ENCODE peak calls at places on chromosomes 5 and 9, in four cellular contexts. V is fibroblast of lung, T is colonic mucosa, B is ovary. D is an unnamed sample.

GRCh38 chr5:122492675-122493074 is 180.6 kb downstream of the SNCAIP start:
- DNase-seq in V (peak), T (no peak), B (no peak), D (no peak)

GRCh38 chr5:136087961-136088871 is 44.4 kb upstream of the SMAD5 start:
- DNase-seq in T (peak), B (peak), V (peak), D (no peak)

GRCh38 chr5:177446184-177447065 is at the start of gene PRR7:
- DNase-seq in B (peak), V (peak), T (peak), D (no peak)

GRCh38 chr5:115415143-115415491 is 118.7 kb upstream of the CCDC112 start:
- DNase-seq in T (peak), V (peak), B (no peak), D (no peak)

GRCh38 chr5:107532182-107532878 is 138.4 kb downstream of the EFNA5 start:
- DNase-seq in V (no peak), B (no peak), T (no peak), D (no peak)

GRCh38 chr5:132291026-132291425 is 3.2 kb upstream of the SLC22A4 start:
- DNase-seq in V (no peak), T (no peak), B (no peak), D (no peak)

GRCh38 chr5:82673460-82673859 is 395.3 kb upstream of the RPS23 start:
- DNase-seq in V (no peak), T (no peak), B (no peak), D (no peak)

GRCh38 chr5:115267617-115268016 is 4.9 kb upstream of the PGGT1B start:
- DNase-seq in B (no peak), V (no peak), T (no peak), D (no peak)

GRCh38 chr9:110148868-110149267 is 59.1 kb downstream of the C9orf152 start:
- DNase-seq in T (no peak), V (no peak), B (no peak), D (no peak)

GRCh38 chr9:99807276-99807852 is 14.3 kb upstream of the NR4A3 start:
- DNase-seq in B (peak), V (peak), T (peak), D (no peak)

GRCh38 chr5:173689713-173690360 is 73.4 kb upstream of the BOD1 start:
- DNase-seq in V (no peak), T (peak), B (no peak), D (no peak)

GRCh38 chr5:122972877-122973276 is 63.6 kb downstream of the PPIC start:
- DNase-seq in V (peak), B (no peak), T (no peak), D (no peak)

GRCh38 chr5:115324021-115324420 is 27.6 kb upstream of the CCDC112 start:
- DNase-seq in T (no peak), B (no peak), V (peak), D (no peak)

GRCh38 chr5:157248771-157249475 is 17.0 kb upstream of the CYFIP2 start:
- DNase-seq in V (no peak), T (peak), B (no peak), D (no peak)

GRCh38 chr5:110851357-110851756 is 112.5 kb downstream of the SLC25A46 start:
- DNase-seq in B (no peak), T (no peak), V (no peak), D (no peak)

GRCh38 chr9:121779381-121780117 is 128.1 kb downstream of the DAB2IP start:
- DNase-seq in B (no peak), T (no peak), V (no peak), D (no peak)

GRCh38 chr5:147072591-147072990 is 162.2 kb upstream of the STK32A start:
- DNase-seq in V (no peak), B (no peak), T (no peak), D (no peak)

GRCh38 chr9:121998513-121999049 is 94.5 kb downstream of the TTLL11 start:
- DNase-seq in V (no peak), B (no peak), T (peak), D (no peak)

GRCh38 chr9:72262063-72262462 is 102.9 kb downstream of the ZFAND5 start:
- DNase-seq in B (no peak), T (no peak), V (no peak), D (no peak)

GRCh38 chr9:13358128-13358527 is 78.6 kb upstream of the MPDZ start:
- DNase-seq in T (no peak), B (no peak), V (peak), D (no peak)

GRCh38 chr9:13354733-13355132 is 75.2 kb upstream of the MPDZ start:
- DNase-seq in B (no peak), V (peak), T (no peak), D (no peak)

GRCh38 chr9:13361076-13361475 is 81.6 kb upstream of the MPDZ start:
- DNase-seq in V (no peak), T (no peak), B (no peak), D (no peak)

GRCh38 chr9:13364271-13364670 is 84.8 kb upstream of the MPDZ start:
- DNase-seq in T (no peak), B (no peak), V (no peak), D (no peak)

GRCh38 chr9:13360188-13360587 is 80.7 kb upstream of the MPDZ start:
- DNase-seq in T (no peak), B (no peak), V (no peak), D (no peak)
- H3K27ac ChIP-seq in T (no peak), B (no peak), V (no peak), D (no peak)

GRCh38 chr9:70954607-70955143 is 166.7 kb downstream of the TRPM3 start:
- DNase-seq in T (no peak), V (no peak), B (no peak), D (no peak)
- H3K27ac ChIP-seq in T (no peak), V (peak), B (no peak), D (no peak)

DNA sequence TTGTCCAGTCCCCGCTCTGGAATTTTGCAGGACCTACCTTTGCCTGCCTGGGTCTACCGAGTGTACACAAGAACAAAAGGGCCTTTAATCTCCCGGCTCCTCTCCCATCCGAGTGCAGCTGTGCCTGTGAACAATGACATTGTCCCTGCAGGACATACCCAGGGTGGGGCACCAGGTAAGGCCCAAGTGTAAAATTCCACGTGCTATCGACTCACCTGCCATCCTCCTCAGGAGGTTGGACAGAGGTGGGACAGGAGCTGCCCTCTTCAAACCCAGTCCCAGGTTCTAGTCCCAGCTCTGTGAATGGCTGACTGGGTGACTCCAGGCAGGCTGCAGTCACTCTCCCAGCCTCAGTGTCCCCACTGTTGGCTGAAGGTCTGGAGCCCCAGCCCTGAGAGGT is 159.6 kb upstream of the ALDH1B1 start:
- DNase-seq in V (no peak), B (no peak), T (no peak), D (no peak)
- H3K27ac ChIP-seq in V (no peak), B (no peak), T (no peak), D (no peak)

GRCh38 chr9:137198051-137198747 is 2.3 kb downstream of the TPRN start:
- DNase-seq in B (no peak), T (peak), V (no peak), D (no peak)

GRCh38 chr9:137198748-137199276 is 1.7 kb downstream of the TPRN start:
- DNase-seq in T (peak), B (no peak), V (no peak), D (no peak)

GRCh38 chr9:137199411-137200121 is 975 bp downstream of the TPRN start:
- DNase-seq in V (no peak), B (no peak), T (no peak), D (no peak)

GRCh38 chr9:137201205-137201868 is 796 bp upstream of the TPRN start:
- DNase-seq in T (no peak), B (no peak), V (no peak), D (no peak)

DNA sequence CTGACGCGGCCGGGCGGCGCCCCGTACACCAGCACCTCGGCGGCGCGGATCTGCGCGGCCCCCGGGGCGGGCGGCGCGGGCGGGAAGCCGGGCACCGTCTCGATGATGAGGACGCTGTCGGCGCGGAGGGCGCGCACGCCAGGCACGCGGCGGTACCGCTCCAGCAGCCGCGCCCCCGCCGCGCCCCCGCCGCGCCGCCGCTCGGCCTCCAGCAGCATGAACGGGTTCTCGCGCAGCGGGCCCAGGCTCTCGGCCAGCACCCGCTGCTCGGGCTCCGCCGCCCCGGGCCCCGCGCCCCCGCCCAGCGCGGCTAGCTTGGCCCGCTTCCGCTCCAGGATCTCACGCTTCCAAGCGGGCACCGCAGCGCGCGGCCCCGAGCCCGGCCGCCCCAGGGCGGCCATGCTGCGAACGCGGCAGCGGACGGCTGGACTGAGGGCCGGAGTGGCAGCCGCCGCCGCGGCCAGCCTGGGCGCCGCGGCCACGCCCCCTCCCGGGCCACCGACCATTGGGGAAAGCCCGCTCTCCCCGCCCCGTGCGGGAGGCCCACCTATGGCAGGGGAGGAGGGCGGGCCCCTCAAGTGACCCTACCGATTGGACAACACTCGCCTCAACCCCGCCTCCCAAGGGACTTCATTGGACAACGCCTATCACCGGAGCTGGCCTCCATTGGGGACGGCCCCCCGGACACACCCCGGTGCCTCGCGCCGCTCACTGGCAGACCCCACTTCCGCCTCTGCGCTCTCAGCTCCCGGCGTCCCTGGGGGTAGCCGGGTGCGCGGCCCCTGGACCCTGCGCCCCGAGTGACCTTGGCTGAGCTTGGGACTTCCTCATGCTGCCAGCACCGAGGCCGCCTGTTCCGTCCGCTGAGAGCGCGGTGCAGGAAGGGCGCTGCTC is at the start of gene TPRN:
- DNase-seq in T (peak), V (peak), B (peak), D (peak)
- H3K27ac ChIP-seq in T (peak), V (peak), B (no peak), D (no peak)

GRCh38 chr5:158758666-158759065 is 341.1 kb downstream of the EBF1 start:
- DNase-seq in B (no peak), V (no peak), T (no peak), D (no peak)
- H3K27ac ChIP-seq in B (no peak), V (peak), T (no peak), D (no peak)

DNA sequence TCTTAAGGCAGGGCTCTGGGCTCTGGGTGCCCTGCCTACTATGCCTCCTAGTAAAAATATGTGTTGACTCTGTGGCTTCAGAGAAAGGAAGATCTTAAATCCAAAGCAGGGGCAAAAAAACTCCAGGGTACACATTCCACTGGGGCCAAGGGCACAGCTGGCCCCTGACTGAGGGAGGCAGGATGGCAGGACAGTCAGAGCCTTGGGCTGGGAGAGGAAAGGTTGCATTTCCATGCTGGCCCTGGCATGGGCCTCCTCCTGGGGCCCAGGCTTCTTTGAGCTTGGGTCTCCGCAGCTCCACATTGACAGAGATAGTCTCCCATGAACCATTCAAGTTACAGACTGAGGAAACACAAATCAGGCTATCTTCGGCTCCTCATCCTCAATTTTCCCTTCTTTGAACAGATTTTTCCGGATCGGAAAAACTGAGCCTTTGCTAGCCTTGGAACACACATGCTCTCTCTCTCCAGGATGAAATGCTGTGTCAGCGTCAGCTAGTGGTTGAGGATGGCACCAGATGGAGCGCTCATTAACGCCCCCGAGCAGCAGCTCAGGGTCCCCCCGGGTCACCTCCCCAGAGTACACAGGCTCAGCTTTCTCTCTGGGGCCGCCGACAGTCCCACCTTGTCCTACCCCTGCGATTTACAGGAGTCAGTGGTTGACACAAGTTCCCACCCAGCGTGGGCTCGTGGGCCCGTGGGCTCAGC is 22.5 kb upstream of the KIF12 start:
- DNase-seq in V (no peak), T (no peak), B (no peak), D (no peak)
- H3K27ac ChIP-seq in V (no peak), T (no peak), B (no peak), D (no peak)

GRCh38 chr5:172425402-172425801 is 28.9 kb downstream of the SH3PXD2B start:
- DNase-seq in B (no peak), V (no peak), T (no peak), D (no peak)

GRCh38 chr5:172424111-172424490 is 30.2 kb downstream of the SH3PXD2B start:
- DNase-seq in T (no peak), V (no peak), B (peak), D (no peak)

GRCh38 chr5:172427202-172427601 is 27.1 kb downstream of the SH3PXD2B start:
- DNase-seq in T (no peak), V (no peak), B (no peak), D (no peak)

GRCh38 chr5:172428224-172429166 is 25.8 kb downstream of the SH3PXD2B start:
- DNase-seq in V (no peak), B (no peak), T (no peak), D (no peak)

DNA sequence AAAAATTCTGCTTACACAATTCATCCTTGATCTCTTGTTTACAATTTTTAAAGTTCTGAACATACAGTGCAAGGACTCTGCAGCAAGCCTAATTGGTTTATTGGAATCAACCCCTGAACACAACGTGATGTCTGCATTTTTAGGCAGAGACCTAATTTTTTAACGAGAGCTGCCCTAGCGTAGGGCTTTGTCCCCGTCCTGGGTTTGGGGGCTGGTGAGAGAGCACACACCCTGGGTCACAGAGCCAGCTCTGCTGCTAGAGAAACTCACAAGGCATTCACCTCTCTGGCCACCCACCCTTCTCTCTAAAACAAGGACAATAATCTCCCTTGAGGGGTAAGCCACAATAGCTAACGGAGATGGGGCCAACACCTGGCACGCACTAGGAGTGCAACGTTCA is 28.2 kb downstream of the SH3PXD2B start:
- DNase-seq in T (no peak), B (no peak), V (peak), D (no peak)
- H3K27ac ChIP-seq in T (no peak), B (peak), V (no peak), D (no peak)

DNA sequence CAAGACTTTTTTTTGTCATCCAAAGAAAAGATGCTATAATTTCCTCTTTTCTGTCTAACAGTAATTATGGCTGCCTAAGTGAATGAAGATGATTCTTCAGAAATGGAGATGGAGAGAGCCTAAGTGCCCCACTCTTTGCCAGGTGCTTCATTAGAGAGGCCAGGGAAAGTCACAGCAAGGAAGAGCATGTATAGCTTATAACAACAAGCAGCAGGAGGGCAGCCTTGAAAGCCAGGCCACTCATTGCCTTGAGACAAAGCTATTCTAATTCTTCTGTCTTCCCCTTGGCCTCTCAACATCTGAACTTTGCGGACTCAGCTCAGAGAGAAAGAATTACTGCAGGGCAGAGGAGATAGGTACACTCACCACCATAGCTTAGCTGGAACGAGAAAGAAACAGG is 112.0 kb upstream of the ZNF366 start:
- DNase-seq in V (no peak), B (no peak), T (no peak), D (no peak)
- H3K27ac ChIP-seq in V (no peak), B (no peak), T (no peak), D (no peak)